ENCODE peak calls at places on chromosomes 2 and 18, in ten cellular contexts. B is foreskin fibroblast, N is heart right ventricle, Q is nephron progenitor cell, M is HCT116, F is osteocyte, H is AG10803, U is mesothelial cell of epicardium, S is HFFc6, R is activated B cell treated with CpG ODN at 0.5 μM for 24 hours. P is an unnamed sample.
A peak's percentile ranks its signal among the peaks of the same experiment; 100 is the strongest.

GRCh38 chr18:48227206-48227605 is 182.0 kb downstream of the ZBTB7C start:
- DNase-seq in H (no peak), Q (no peak), B (no peak), F (no peak), S (no peak), R (no peak), M (no peak), U (no peak), N (no peak), P (no peak)

GRCh38 chr2:25265802-25266201 is 75.9 kb downstream of the DNMT3A start:
- DNase-seq in B (no peak), M (no peak), F (no peak), R (no peak), N (no peak), Q (no peak), H (no peak), U (no peak), S (no peak), P (no peak)

GRCh38 chr2:25576596-25576995 is 96.8 kb downstream of the DTNB start:
- DNase-seq in F (no peak), U (no peak), N (no peak), Q (no peak), R (no peak), H (no peak), B (no peak), S (no peak), M (no peak), P (no peak)

GRCh38 chr2:18708203-18708602 is 118.8 kb upstream of the NT5C1B start:
- DNase-seq in B (no peak), N (no peak), Q (no peak), H (no peak), F (no peak), U (no peak), R (no peak), S (no peak), M (no peak), P (no peak)

GRCh38 chr2:218003994-218004419 is 1.2 kb upstream of the TNS1 start:
- DNase-seq in M (no peak), U (no peak), R (no peak), Q (no peak), N (peak; percentile 79), B (peak; percentile 94), H (peak; percentile 96), F (peak; percentile 87), S (peak; percentile 93), P (peak; percentile 60)

GRCh38 chr2:183037281-183037659 is 987 bp downstream of the NCKAP1 start:
- DNase-seq in S (peak; percentile 18), F (no peak), R (no peak), Q (no peak), B (no peak), H (peak; percentile 37), U (no peak), M (peak; percentile 31), N (no peak), P (no peak)

GRCh38 chr2:182144780-182145170 is 159.1 kb downstream of the PPP1R1C start:
- DNase-seq in B (no peak), U (no peak), H (no peak), F (no peak), N (peak; percentile 57), R (no peak), Q (no peak), M (no peak), S (no peak), P (no peak)

GRCh38 chr18:6086731-6087130 is 191.4 kb upstream of the TMEM200C start:
- DNase-seq in B (no peak), R (no peak), F (no peak), H (no peak), U (no peak), S (no peak), N (no peak), M (no peak), Q (no peak), P (no peak)

DNA sequence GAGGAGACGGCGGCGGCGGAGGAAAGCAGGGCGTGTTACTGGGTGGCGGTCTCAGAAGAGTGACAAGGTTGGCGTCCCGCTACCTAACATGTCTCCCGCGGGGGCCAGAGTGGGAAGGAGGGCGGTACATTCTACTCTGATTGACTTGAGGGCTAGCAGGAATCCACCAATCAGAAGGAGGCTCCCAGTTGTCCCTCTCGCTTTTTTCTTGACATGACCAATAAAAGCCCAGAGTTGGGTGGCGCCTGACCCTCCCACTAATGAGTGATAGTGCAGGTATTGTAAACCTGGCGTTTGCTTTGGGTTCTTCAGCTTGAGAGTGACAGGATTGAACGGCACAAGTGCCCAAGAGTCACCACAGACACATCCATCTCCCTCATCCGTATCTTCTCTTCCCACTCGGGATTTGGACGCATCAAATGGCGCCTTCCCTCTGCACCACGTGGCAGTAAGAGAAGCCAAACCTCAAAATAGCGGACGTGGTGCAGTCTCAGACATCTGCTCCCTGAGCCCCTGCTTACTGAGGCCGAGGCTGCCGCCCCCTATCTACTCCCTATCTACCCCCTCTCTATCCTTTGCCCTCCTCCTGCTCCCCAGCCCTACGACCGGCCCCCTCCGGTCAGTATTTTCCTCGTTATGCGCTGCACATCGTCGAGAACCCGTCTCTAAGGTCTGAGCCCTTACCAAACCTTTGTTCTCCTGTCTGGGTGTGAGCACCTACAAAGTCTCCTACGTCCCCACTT is 746 bp upstream of the FAM161A start:
- DNase-seq in R (peak; percentile 69), U (peak; percentile 82), S (peak; percentile 94), M (peak; percentile 97), B (peak; percentile 92), H (peak; percentile 95), F (peak; percentile 94), N (peak; percentile 91), Q (peak; percentile 84), P (peak; percentile 86)
- TF ChIP-seq CTCF in R (no peak), U (no peak), S (peak; percentile 20), M (no peak), B (no peak), H (no peak), F (no peak), N (no peak), Q (no peak), P (no peak)

GRCh38 chr2:127125821-127126220 is 18.9 kb upstream of the BIN1 start:
- DNase-seq in Q (no peak), F (no peak), B (no peak), H (no peak), M (no peak), R (no peak), U (no peak), S (no peak), N (no peak), P (no peak)

GRCh38 chr2:127134235-127134634 is 27.3 kb upstream of the BIN1 start:
- DNase-seq in S (no peak), U (no peak), R (no peak), M (no peak), Q (no peak), H (no peak), F (no peak), B (no peak), N (no peak), P (no peak)

GRCh38 chr2:127128508-127128907 is 21.6 kb upstream of the BIN1 start:
- DNase-seq in S (no peak), U (no peak), F (no peak), Q (peak; percentile 22), N (no peak), R (no peak), B (no peak), M (peak; percentile 77), H (no peak), P (peak; percentile 52)

GRCh38 chr2:127133793-127134192 is 26.8 kb upstream of the BIN1 start:
- DNase-seq in H (no peak), S (no peak), B (no peak), Q (no peak), U (no peak), M (no peak), N (no peak), F (no peak), R (no peak), P (no peak)

DNA sequence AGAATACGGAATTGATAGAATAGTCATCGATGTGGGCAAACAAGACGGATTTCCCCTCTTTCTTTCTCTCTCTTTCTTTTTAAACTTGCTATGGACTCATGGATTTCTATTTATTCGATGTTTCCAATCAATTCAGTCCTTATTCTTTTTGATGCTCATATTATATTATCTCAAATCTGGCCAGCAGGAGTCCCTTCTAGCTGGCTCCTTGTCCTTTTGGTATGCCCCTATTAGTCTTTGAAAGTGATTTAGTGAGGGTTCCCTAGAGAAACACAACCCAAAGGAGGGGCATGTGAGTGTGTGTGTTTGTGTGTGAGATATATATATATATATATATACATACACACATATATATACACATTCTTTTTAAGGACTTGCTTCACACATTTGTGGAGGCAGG is 23.5 kb upstream of the BIN1 start:
- DNase-seq in M (no peak), B (no peak), H (no peak), R (no peak), Q (no peak), F (no peak), U (no peak), N (no peak), S (no peak), P (no peak)
- TF ChIP-seq CTCF in M (peak; percentile 13), B (no peak), H (peak; percentile 22), R (no peak), Q (no peak), F (peak; percentile 12), U (no peak), N (no peak), S (peak; percentile 52), P (no peak)

GRCh38 chr18:79058007-79058406 is 11.2 kb upstream of the ATP9B start:
- DNase-seq in N (no peak), H (no peak), U (no peak), F (no peak), S (no peak), Q (no peak), M (no peak), R (no peak), B (no peak), P (no peak)

GRCh38 chr18:79059456-79059855 is 9.7 kb upstream of the ATP9B start:
- DNase-seq in H (no peak), N (no peak), Q (no peak), U (no peak), F (no peak), B (no peak), R (no peak), M (no peak), S (no peak), P (no peak)

GRCh38 chr18:79064228-79064627 is 5.0 kb upstream of the ATP9B start:
- DNase-seq in R (no peak), M (no peak), S (no peak), B (no peak), U (no peak), F (no peak), H (no peak), Q (no peak), N (no peak), P (no peak)

GRCh38 chr18:79065802-79066201 is 3.4 kb upstream of the ATP9B start:
- DNase-seq in H (no peak), S (no peak), F (no peak), N (no peak), M (no peak), B (no peak), Q (no peak), R (no peak), U (no peak), P (no peak)

DNA sequence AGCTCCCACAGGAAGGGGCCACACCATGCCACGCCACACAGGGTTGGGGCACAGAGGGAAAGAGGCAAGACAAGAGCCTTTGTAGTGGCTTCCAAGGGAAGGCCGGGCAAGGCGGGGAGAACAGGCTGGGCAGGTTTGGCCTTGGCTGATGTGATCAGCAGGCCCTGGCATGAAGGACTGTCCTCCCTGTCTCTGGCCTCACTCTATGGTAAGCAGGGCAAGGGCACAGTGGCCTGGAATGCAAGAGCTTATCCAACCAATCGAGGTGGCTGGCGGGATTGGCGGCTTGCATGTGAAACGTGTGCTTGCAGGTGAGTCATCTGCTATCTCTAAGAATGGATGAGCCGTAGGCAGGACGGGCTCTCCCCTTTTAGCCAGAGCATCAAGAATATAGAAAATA is 6.4 kb upstream of the ATP9B start:
- DNase-seq in U (no peak), H (no peak), R (no peak), F (no peak), Q (no peak), S (no peak), B (no peak), N (no peak), M (no peak), P (no peak)
- TF ChIP-seq CTCF in U (no peak), H (no peak), R (no peak), F (no peak), Q (no peak), S (no peak), B (no peak), N (no peak), M (no peak), P (no peak)

GRCh38 chr2:199206536-199206935 is 251.2 kb downstream of the SATB2 start:
- DNase-seq in F (no peak), R (no peak), Q (no peak), H (no peak), B (no peak), M (no peak), S (no peak), N (no peak), U (no peak), P (no peak)
- TF ChIP-seq CTCF in F (no peak), R (no peak), Q (no peak), H (no peak), B (no peak), M (no peak), S (no peak), N (no peak), U (no peak), P (no peak)

P was measured in BE2C.